ENCODE peak calls at places on chromosomes 6 and 20, in nine cellular contexts. T is adrenal gland, F is AG10803, Z is foreskin fibroblast, K is GM12865, S is upper lobe of right lung, M is endodermal cell, R is GM06990, W is fibroblast of pulmonary artery. A is an unnamed sample.

GRCh38 chr20:56860413-56860812 is 231.3 kb downstream of the TFAP2C start:
- DNase-seq in T (no peak), F (peak; percentile 56), Z (peak; percentile 55), K (no peak), S (no peak), M (no peak), R (no peak), W (peak; percentile 26), A (peak; percentile 25)

GRCh38 chr20:23093613-23094012 is 7.5 kb upstream of the CD93 start:
- DNase-seq in T (no peak), F (no peak), Z (no peak), K (no peak), S (no peak), M (no peak), R (no peak), W (no peak), A (no peak)

GRCh38 chr6:14871196-14871595 is 374.7 kb upstream of the JARID2 start:
- DNase-seq in T (no peak), F (no peak), Z (no peak), K (no peak), S (no peak), M (no peak), R (no peak), W (no peak), A (no peak)

GRCh38 chr6:42714098-42714761 is 8.2 kb downstream of the PRPH2 start:
- DNase-seq in T (no peak), F (no peak), Z (peak; percentile 62), K (no peak), S (no peak), M (no peak), R (no peak), W (peak; percentile 75), A (peak; percentile 91)

GRCh38 chr6:69719602-69720193 is 77.1 kb downstream of the LMBRD1 start:
- DNase-seq in T (peak; percentile 23), F (peak; percentile 20), Z (peak; percentile 48), K (peak; percentile 50), S (no peak), M (peak; percentile 48), R (no peak), W (peak; percentile 57), A (peak; percentile 74)

GRCh38 chr6:69722683-69723082 is 74.1 kb downstream of the LMBRD1 start:
- DNase-seq in T (no peak), F (no peak), Z (no peak), K (no peak), S (no peak), M (no peak), R (no peak), W (no peak), A (no peak)

GRCh38 chr6:1296542-1296941 is 15.4 kb upstream of the FOXQ1 start:
- DNase-seq in T (no peak), F (peak; percentile 47), Z (peak; percentile 73), K (no peak), S (no peak), M (no peak), R (no peak), W (no peak), A (peak; percentile 47)

GRCh38 chr20:53941680-53942079 is 128.7 kb downstream of the BCAS1 start:
- DNase-seq in T (no peak), F (no peak), Z (no peak), K (no peak), S (no peak), M (no peak), R (no peak), W (no peak), A (no peak)

GRCh38 chr6:99369533-99369932 is 20.1 kb upstream of the FAXC start:
- DNase-seq in T (no peak), F (no peak), Z (no peak), K (no peak), S (no peak), M (peak; percentile 54), R (no peak), W (no peak), A (peak; percentile 11)

GRCh38 chr20:35663516-35663812 is 1.2 kb downstream of the CPNE1 start:
- DNase-seq in T (no peak), F (no peak), Z (no peak), K (peak; percentile 54), S (no peak), M (no peak), R (no peak), W (peak; percentile 26), A (no peak)

GRCh38 chr20:35665949-35666288 is 1.2 kb upstream of the CPNE1 start:
- DNase-seq in T (no peak), F (no peak), Z (no peak), K (no peak), S (no peak), M (no peak), R (no peak), W (no peak), A (no peak)

GRCh38 chr20:35662541-35662940 is 2.2 kb downstream of the CPNE1 start:
- DNase-seq in T (no peak), F (no peak), Z (no peak), K (peak; percentile 14), S (no peak), M (no peak), R (no peak), W (no peak), A (no peak)

GRCh38 chr20:35663813-35664543 is 722 bp downstream of the CPNE1 start:
- DNase-seq in T (peak; percentile 56), F (peak; percentile 6), Z (peak; percentile 33), K (peak; percentile 78), S (peak; percentile 74), M (peak; percentile 79), R (peak; percentile 63), W (no peak), A (peak; percentile 46)

DNA sequence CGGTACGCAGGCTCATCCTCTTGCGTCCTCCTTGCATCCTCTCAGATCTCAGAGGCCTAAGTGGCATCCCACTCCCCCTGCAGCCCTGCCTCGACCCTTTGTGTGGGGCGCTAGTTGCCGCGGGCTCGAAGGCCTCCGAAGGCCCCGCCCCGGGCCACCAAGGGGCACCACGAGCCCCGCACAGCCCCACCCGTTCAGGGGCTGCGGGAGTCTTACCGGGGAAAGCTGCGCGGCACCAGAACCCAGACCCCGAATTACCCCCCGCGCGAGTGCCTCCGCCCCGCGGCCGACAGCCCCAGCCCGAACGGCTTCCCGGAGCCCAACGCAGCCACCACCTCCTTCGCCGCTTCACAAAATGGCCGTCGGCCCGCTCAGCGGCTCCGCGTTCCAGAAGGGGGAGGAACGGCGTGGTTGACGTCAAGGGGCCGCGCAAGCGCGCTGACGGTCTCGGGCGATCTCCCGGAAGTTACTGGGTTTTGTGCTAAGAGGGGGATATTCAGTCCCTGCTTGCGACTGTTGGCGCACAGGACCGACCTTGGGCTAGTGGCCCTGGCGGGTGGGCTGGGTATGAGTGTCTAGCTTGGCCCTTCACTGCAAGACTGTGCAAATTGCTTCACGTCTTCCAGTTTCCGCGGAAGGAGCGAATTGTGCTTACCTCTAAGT is at the start of the genes CPNE1 and RBM12:
- DNase-seq in T (peak; percentile 94), F (peak; percentile 91), Z (peak; percentile 97), K (peak; percentile 96), S (peak; percentile 96), M (peak; percentile 97), R (peak; percentile 97), W (peak; percentile 94), A (peak; percentile 94)
- H3K4me3 ChIP-seq in T (peak within 1 kb of the TSS; percentile 78), F (peak within 1 kb of the TSS; percentile 97), Z (peak within 1 kb of the TSS; percentile 79), K (peak within 1 kb of the TSS; percentile 91), S (peak within 1 kb of the TSS; percentile 90), M (peak within 1 kb of the TSS; percentile 95), R (peak within 1 kb of the TSS; percentile 96), W (peak within 1 kb of the TSS; percentile 67), A (peak within 1 kb of the TSS; percentile 77)

DNA sequence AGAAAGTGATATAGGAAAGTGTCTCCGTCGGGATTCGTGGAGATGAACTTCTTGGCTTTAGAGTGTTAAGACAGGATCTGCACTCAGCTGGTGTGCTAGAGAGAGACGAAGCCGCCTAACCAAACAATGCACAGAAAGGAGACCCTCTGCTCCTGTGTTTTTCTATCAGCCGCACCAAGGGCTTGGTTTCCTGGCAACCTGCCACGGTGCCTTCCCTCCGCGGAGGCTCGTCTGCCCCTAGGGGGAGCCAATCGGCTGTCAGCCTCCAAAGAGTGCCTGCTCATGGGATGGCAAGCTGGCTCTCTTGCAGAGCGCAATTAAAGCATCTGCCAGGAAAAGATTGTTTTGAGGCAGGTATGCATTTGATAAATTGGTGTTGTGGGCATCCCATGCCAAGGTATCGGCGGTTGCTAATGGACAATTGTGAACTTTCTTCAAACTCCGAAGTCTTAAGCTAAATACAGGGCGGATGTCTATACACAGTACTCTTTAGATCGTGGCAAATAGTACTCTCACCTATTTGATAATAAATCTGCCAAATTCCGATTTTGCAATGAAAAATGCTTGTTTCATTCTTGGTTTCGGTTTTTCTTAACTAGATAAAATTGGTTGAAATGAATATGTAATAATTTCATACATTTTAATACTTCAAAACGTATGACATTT is 603.3 kb downstream of the RNF144B start:
- DNase-seq in T (peak; percentile 71), F (peak; percentile 20), Z (no peak), K (peak; percentile 60), S (peak; percentile 86), M (peak; percentile 95), R (peak; percentile 13), W (peak; percentile 47), A (peak; percentile 60)
- TF ChIP-seq CTCF in T (peak; percentile 46), F (peak; percentile 53), Z (peak; percentile 52), K (peak; percentile 62), S (peak; percentile 65), M (peak; percentile 85), R (peak; percentile 86), W (peak; percentile 49), A (peak; percentile 74)

DNA sequence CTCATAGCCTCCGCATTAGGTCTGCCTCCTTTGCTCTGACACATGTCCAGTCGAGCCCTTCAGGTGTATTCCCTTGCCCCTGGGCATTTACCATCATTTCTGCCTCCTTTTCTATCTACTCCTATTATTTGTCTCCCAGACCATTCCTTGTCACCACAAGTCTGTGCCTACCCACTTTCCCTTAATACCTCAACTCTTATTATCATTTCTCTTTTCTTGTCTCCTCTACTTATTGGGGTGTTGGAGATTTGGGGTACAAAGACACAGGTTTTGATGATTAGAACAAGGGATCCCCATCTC is 1.4 kb downstream of the SYNGAP1 start:
- DNase-seq in T (no peak), F (no peak), Z (no peak), K (no peak), S (no peak), M (no peak), R (no peak), W (no peak), A (no peak)
- H3K4me3 ChIP-seq in T (no peak overlapping the region), F (no peak overlapping the region), Z (peak overlapping the region; percentile 52), K (no peak overlapping the region), S (no peak overlapping the region), M (peak overlapping the region; percentile 78), R (no peak overlapping the region), W (no peak overlapping the region), A (no peak overlapping the region)

GRCh38 chr6:114310053-114310452 is 32.8 kb downstream of the HS3ST5 start:
- DNase-seq in T (no peak), F (no peak), Z (no peak), K (no peak), S (no peak), M (no peak), R (no peak), W (no peak), A (no peak)

GRCh38 chr6:114301596-114302219 is 41.1 kb downstream of the HS3ST5 start:
- DNase-seq in T (no peak), F (no peak), Z (no peak), K (no peak), S (no peak), M (no peak), R (no peak), W (no peak), A (no peak)

DNA sequence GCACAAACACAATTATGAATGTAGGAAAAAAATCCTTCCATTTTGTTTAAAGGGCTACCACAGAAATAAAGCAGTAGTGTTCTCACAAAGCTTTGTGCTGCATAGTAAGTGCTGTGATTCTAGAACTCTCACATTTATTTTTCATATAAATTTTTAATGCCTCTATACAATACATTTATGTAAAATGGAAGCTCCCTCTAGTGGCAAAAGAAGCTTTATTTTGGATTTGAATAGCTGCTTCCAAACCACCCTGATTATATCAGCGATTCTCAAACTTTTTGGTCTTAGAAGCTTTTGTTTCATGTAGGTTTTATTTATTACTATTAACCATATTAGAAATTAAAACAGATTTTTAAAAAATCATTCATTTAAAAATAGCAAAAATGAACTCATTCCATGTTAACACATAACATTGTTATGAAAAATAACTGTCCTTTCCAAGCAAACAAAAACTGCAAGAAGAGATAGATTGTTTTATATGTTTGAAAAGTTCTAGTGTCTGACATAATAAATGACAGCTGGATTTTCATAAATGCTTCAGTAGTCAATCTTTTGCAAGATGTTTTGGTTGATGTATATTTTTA is 38.4 kb downstream of the HS3ST5 start:
- DNase-seq in T (no peak), F (peak; percentile 26), Z (peak; percentile 56), K (peak; percentile 10), S (no peak), M (no peak), R (no peak), W (peak; percentile 47), A (peak; percentile 50)
- TF ChIP-seq CTCF in T (no peak), F (peak; percentile 60), Z (peak; percentile 54), K (peak; percentile 33), S (peak; percentile 40), M (peak; percentile 81), R (peak; percentile 35), W (peak; percentile 56), A (peak; percentile 53)

A was measured in choroid plexus epithelial cell.